ENCODE peak calls at places on chromosome 12, in eight cellular contexts. One of them, this sample, is unnamed.

GRCh38 chr12:120980800-120981368 is 2.5 kb downstream of the HNF1A start:
- DNase-seq in A549: no peak
- DNase-seq in Peyer's patch: no peak
- DNase-seq in GM23338: peak
- DNase-seq in tibial nerve: no peak
- DNase-seq in dorsolateral prefrontal cortex: no peak
- DNase-seq in spleen: no peak
- DNase-seq in left ventricle myocardium inferior: no peak
- DNase-seq in this sample: no peak

GRCh38 chr12:42944516-42944915 is 355.0 kb upstream of the PRICKLE1 start:
- DNase-seq in spleen: no peak
- DNase-seq in A549: no peak
- DNase-seq in Peyer's patch: no peak
- DNase-seq in left ventricle myocardium inferior: no peak
- DNase-seq in tibial nerve: no peak
- DNase-seq in GM23338: no peak
- DNase-seq in dorsolateral prefrontal cortex: no peak
- DNase-seq in this sample: no peak

GRCh38 chr12:90298289-90298948 is 589.8 kb upstream of the ATP2B1 start:
- DNase-seq in Peyer's patch: no peak
- DNase-seq in spleen: no peak
- DNase-seq in GM23338: no peak
- DNase-seq in tibial nerve: no peak
- DNase-seq in dorsolateral prefrontal cortex: no peak
- DNase-seq in A549: no peak
- DNase-seq in left ventricle myocardium inferior: no peak
- DNase-seq in this sample: no peak

GRCh38 chr12:53695148-53696138 is 19.6 kb upstream of the ATP5MC2 start:
- DNase-seq in Peyer's patch: no peak
- DNase-seq in tibial nerve: no peak
- DNase-seq in left ventricle myocardium inferior: no peak
- DNase-seq in GM23338: peak
- DNase-seq in dorsolateral prefrontal cortex: no peak
- DNase-seq in A549: peak
- DNase-seq in spleen: peak
- DNase-seq in this sample: no peak

GRCh38 chr12:45671254-45671653 is 58.3 kb upstream of the ARID2 start:
- DNase-seq in A549: no peak
- DNase-seq in Peyer's patch: no peak
- DNase-seq in GM23338: no peak
- DNase-seq in left ventricle myocardium inferior: no peak
- DNase-seq in tibial nerve: no peak
- DNase-seq in dorsolateral prefrontal cortex: no peak
- DNase-seq in spleen: no peak
- DNase-seq in this sample: no peak

GRCh38 chr12:100229876-100230275 is 29.3 kb downstream of the ACTR6 start:
- DNase-seq in dorsolateral prefrontal cortex: no peak
- DNase-seq in Peyer's patch: no peak
- DNase-seq in left ventricle myocardium inferior: no peak
- DNase-seq in GM23338: no peak
- DNase-seq in A549: no peak
- DNase-seq in spleen: no peak
- DNase-seq in tibial nerve: no peak
- DNase-seq in this sample: no peak

GRCh38 chr12:53929527-53929926 is 9.1 kb upstream of the HOXC13 start:
- DNase-seq in left ventricle myocardium inferior: no peak
- DNase-seq in Peyer's patch: no peak
- DNase-seq in A549: no peak
- DNase-seq in spleen: no peak
- DNase-seq in GM23338: no peak
- DNase-seq in dorsolateral prefrontal cortex: no peak
- DNase-seq in tibial nerve: no peak
- DNase-seq in this sample: no peak

GRCh38 chr12:18224745-18225144 is 36.6 kb upstream of the PIK3C2G start:
- DNase-seq in dorsolateral prefrontal cortex: no peak
- DNase-seq in Peyer's patch: no peak
- DNase-seq in A549: peak
- DNase-seq in spleen: no peak
- DNase-seq in GM23338: peak
- DNase-seq in left ventricle myocardium inferior: no peak
- DNase-seq in tibial nerve: no peak
- DNase-seq in this sample: no peak

GRCh38 chr12:45994736-45995135 is 4.4 kb upstream of the SCAF11 start:
- DNase-seq in tibial nerve: no peak
- DNase-seq in spleen: no peak
- DNase-seq in dorsolateral prefrontal cortex: peak
- DNase-seq in GM23338: peak
- DNase-seq in left ventricle myocardium inferior: no peak
- DNase-seq in A549: no peak
- DNase-seq in Peyer's patch: no peak
- DNase-seq in this sample: no peak

GRCh38 chr12:19248929-19249602 is 119.5 kb downstream of the PLEKHA5 start:
- DNase-seq in spleen: no peak
- DNase-seq in dorsolateral prefrontal cortex: no peak
- DNase-seq in left ventricle myocardium inferior: no peak
- DNase-seq in A549: no peak
- DNase-seq in GM23338: no peak
- DNase-seq in Peyer's patch: no peak
- DNase-seq in tibial nerve: no peak
- DNase-seq in this sample: no peak

GRCh38 chr12:66119870-66120241 is 10.7 kb downstream of the LLPH start:
- DNase-seq in A549: no peak
- DNase-seq in dorsolateral prefrontal cortex: no peak
- DNase-seq in GM23338: no peak
- DNase-seq in Peyer's patch: no peak
- DNase-seq in spleen: no peak
- DNase-seq in tibial nerve: no peak
- DNase-seq in left ventricle myocardium inferior: no peak
- DNase-seq in this sample: no peak

GRCh38 chr12:22029491-22029890 is 16.5 kb upstream of the CMAS start:
- DNase-seq in spleen: no peak
- DNase-seq in left ventricle myocardium inferior: no peak
- DNase-seq in Peyer's patch: no peak
- DNase-seq in GM23338: no peak
- DNase-seq in A549: no peak
- DNase-seq in tibial nerve: no peak
- DNase-seq in dorsolateral prefrontal cortex: no peak
- DNase-seq in this sample: no peak

GRCh38 chr12:11307143-11307542 is 3.1 kb downstream of the PRB4 start:
- DNase-seq in spleen: no peak
- DNase-seq in Peyer's patch: no peak
- DNase-seq in tibial nerve: no peak
- DNase-seq in A549: no peak
- DNase-seq in dorsolateral prefrontal cortex: no peak
- DNase-seq in GM23338: no peak
- DNase-seq in left ventricle myocardium inferior: no peak
- DNase-seq in this sample: no peak

GRCh38 chr12:76586764-76587395 is 27.3 kb upstream of the OSBPL8 start:
- DNase-seq in A549: no peak
- DNase-seq in dorsolateral prefrontal cortex: no peak
- DNase-seq in GM23338: peak
- DNase-seq in Peyer's patch: peak
- DNase-seq in tibial nerve: peak
- DNase-seq in left ventricle myocardium inferior: no peak
- DNase-seq in spleen: no peak
- DNase-seq in this sample: no peak

GRCh38 chr12:2679816-2680675 is 114.7 kb upstream of the FKBP4 start:
- DNase-seq in dorsolateral prefrontal cortex: no peak
- DNase-seq in A549: no peak
- DNase-seq in GM23338: no peak
- DNase-seq in spleen: peak
- DNase-seq in Peyer's patch: no peak
- DNase-seq in tibial nerve: no peak
- DNase-seq in left ventricle myocardium inferior: no peak
- DNase-seq in this sample: no peak

GRCh38 chr12:13000935-13001724 is 1.1 kb upstream of the HEBP1 start:
- DNase-seq in A549: peak
- DNase-seq in Peyer's patch: peak
- DNase-seq in left ventricle myocardium inferior: peak
- DNase-seq in dorsolateral prefrontal cortex: no peak
- DNase-seq in spleen: peak
- DNase-seq in GM23338: peak
- DNase-seq in tibial nerve: no peak
- DNase-seq in this sample: peak

GRCh38 chr12:55875704-55876103 is 33.0 kb upstream of the MMP19 start:
- DNase-seq in GM23338: no peak
- DNase-seq in dorsolateral prefrontal cortex: no peak
- DNase-seq in A549: no peak
- DNase-seq in tibial nerve: no peak
- DNase-seq in left ventricle myocardium inferior: no peak
- DNase-seq in spleen: no peak
- DNase-seq in Peyer's patch: no peak
- DNase-seq in this sample: no peak

GRCh38 chr12:86249856-86250255 is 6.3 kb downstream of the MGAT4C start:
- DNase-seq in tibial nerve: no peak
- DNase-seq in GM23338: no peak
- DNase-seq in A549: no peak
- DNase-seq in dorsolateral prefrontal cortex: no peak
- DNase-seq in Peyer's patch: no peak
- DNase-seq in spleen: no peak
- DNase-seq in left ventricle myocardium inferior: no peak
- DNase-seq in this sample: no peak

GRCh38 chr12:124914392-124915248 is at the start of gene UBC:
- DNase-seq in Peyer's patch: peak
- DNase-seq in A549: no peak
- DNase-seq in dorsolateral prefrontal cortex: peak
- DNase-seq in spleen: peak
- DNase-seq in tibial nerve: peak
- DNase-seq in left ventricle myocardium inferior: peak
- DNase-seq in GM23338: peak
- DNase-seq in this sample: peak

DNA sequence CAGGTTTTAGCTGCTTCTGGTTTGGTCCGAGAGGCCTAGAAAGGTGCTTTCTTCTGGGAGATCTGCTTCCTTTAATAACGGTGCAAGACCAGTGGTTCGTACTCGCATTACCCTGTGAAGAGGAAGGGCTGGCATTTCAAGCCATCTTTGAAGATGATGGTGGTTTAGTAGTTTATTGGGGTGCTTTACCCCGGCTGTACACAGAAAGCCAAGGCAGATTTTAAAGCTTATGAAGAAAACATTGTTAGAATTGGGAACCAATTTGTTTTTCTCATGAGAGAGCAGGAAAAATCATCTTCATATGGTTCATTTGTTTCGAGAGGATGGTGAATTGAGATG is 3.6 kb downstream of the CCND2 start:
- DNase-seq in A549: no peak
- DNase-seq in left ventricle myocardium inferior: no peak
- DNase-seq in spleen: no peak
- DNase-seq in Peyer's patch: no peak
- DNase-seq in dorsolateral prefrontal cortex: no peak
- DNase-seq in GM23338: no peak
- DNase-seq in tibial nerve: no peak
- DNase-seq in this sample: no peak
- TF ChIP-seq CTCF in A549: no peak
- TF ChIP-seq CTCF in left ventricle myocardium inferior: peak
- TF ChIP-seq CTCF in spleen: peak
- TF ChIP-seq CTCF in Peyer's patch: no peak
- TF ChIP-seq CTCF in dorsolateral prefrontal cortex: no peak
- TF ChIP-seq CTCF in GM23338: no peak
- TF ChIP-seq CTCF in tibial nerve: no peak
- TF ChIP-seq CTCF in this sample: peak

DNA sequence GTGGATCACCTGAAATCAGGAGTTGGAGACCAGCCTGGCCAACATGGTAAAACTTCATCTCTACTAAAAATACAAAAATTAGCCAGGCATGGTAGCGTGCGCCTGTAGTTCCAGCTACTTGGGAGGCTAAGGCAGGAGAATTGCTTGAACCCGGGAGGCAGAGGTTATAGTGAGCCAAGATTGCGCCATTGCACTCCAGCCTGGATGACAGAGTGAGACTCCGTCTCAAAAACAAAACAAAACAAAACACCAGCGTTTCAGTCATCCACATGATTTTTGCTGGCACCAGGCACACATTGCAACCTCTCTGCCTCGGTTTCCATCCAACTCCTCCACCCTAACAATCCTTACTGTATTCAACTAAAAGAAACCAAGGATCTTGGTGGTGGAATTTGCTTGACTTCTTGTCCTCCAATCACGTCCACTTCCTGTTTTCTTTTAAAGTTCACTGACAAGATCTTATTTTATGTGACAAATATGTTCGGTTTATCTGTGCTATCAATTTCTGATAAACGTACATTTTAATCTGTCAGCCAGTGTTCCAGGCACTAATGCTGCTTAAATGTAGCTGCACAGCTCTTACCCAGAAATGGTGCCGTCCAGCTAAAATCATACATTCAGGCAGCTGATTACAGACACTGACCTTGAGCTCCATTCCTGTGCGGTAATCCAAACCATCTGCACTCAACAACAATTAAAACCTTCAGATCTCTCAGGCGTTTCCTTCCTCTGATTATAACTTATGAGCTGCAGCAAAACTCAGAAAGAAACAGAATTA is 26.7 kb upstream of the RASSF3 start:
- DNase-seq in Peyer's patch: no peak
- DNase-seq in spleen: no peak
- DNase-seq in A549: no peak
- DNase-seq in dorsolateral prefrontal cortex: no peak
- DNase-seq in tibial nerve: no peak
- DNase-seq in left ventricle myocardium inferior: no peak
- DNase-seq in GM23338: no peak
- DNase-seq in this sample: no peak
- H3K27ac ChIP-seq in Peyer's patch: no peak
- H3K27ac ChIP-seq in spleen: peak
- H3K27ac ChIP-seq in A549: no peak
- H3K27ac ChIP-seq in dorsolateral prefrontal cortex: no peak
- H3K27ac ChIP-seq in tibial nerve: no peak
- H3K27ac ChIP-seq in left ventricle myocardium inferior: peak
- H3K27ac ChIP-seq in GM23338: no peak
- H3K27ac ChIP-seq in this sample: peak

DNA sequence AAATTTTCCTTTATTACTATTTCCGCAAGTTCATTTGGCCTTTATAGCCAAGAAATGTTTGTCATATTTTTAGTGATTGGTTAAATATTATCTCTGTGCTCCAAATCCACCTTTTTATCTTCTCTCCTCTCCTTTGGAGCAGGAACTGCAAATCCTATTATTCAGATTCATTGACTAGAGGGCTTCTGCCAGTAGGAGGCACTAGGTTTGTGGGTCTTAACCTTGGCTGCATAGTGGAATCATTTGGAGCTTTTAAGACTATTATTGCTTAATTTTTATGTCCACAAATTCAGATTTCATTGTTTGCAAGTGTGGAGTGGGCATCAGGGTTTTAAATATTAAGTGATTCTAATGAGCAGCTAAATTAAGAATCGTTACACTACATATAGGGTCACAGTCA is 75.3 kb upstream of the SYT10 start:
- DNase-seq in left ventricle myocardium inferior: no peak
- DNase-seq in Peyer's patch: no peak
- DNase-seq in A549: no peak
- DNase-seq in GM23338: peak
- DNase-seq in dorsolateral prefrontal cortex: no peak
- DNase-seq in tibial nerve: no peak
- DNase-seq in spleen: no peak
- DNase-seq in this sample: no peak
- TF ChIP-seq CTCF in left ventricle myocardium inferior: no peak
- TF ChIP-seq CTCF in Peyer's patch: no peak
- TF ChIP-seq CTCF in A549: no peak
- TF ChIP-seq CTCF in GM23338: peak
- TF ChIP-seq CTCF in dorsolateral prefrontal cortex: no peak
- TF ChIP-seq CTCF in tibial nerve: no peak
- TF ChIP-seq CTCF in spleen: no peak
- TF ChIP-seq CTCF in this sample: no peak

GRCh38 chr12:80373666-80374065 is 70.4 kb upstream of the PTPRQ start:
- DNase-seq in Peyer's patch: no peak
- DNase-seq in spleen: no peak
- DNase-seq in tibial nerve: no peak
- DNase-seq in dorsolateral prefrontal cortex: no peak
- DNase-seq in A549: no peak
- DNase-seq in GM23338: no peak
- DNase-seq in left ventricle myocardium inferior: no peak
- DNase-seq in this sample: no peak

GRCh38 chr12:80374615-80375014 is 69.4 kb upstream of the PTPRQ start:
- DNase-seq in tibial nerve: no peak
- DNase-seq in spleen: no peak
- DNase-seq in A549: no peak
- DNase-seq in Peyer's patch: no peak
- DNase-seq in GM23338: no peak
- DNase-seq in left ventricle myocardium inferior: no peak
- DNase-seq in dorsolateral prefrontal cortex: no peak
- DNase-seq in this sample: no peak
- H3K27ac ChIP-seq in tibial nerve: no peak
- H3K27ac ChIP-seq in spleen: no peak
- H3K27ac ChIP-seq in A549: no peak
- H3K27ac ChIP-seq in Peyer's patch: no peak
- H3K27ac ChIP-seq in GM23338: no peak
- H3K27ac ChIP-seq in left ventricle myocardium inferior: no peak
- H3K27ac ChIP-seq in dorsolateral prefrontal cortex: no peak
- H3K27ac ChIP-seq in this sample: no peak